ENCODE peak calls at places on chromosomes 13 and 19, in nine cellular contexts. J, R, G, X, K, U, C, B and P are unnamed samples.

GRCh38 chr19:10007811-10008211 is 2.5 kb downstream of the COL5A3 start:
- DNase-seq in R (peak), U (no peak), B (peak), X (no peak), C (no peak), J (no peak), G (no peak), K (peak), P (no peak)

GRCh38 chr13:37211542-37211941 is 106.1 kb upstream of the CSNK1A1L start:
- DNase-seq in G (no peak), K (no peak), R (no peak), X (no peak), U (no peak), J (no peak), B (no peak), C (no peak), P (no peak)

GRCh38 chr13:82480415-82480814 is 1401.9 kb downstream of the SLITRK1 start:
- DNase-seq in X (no peak), G (no peak), C (no peak), R (no peak), K (no peak), U (no peak), J (no peak), B (no peak), P (no peak)

GRCh38 chr19:43715776-43716175 is at the start of gene IRGC:
- DNase-seq in X (no peak), U (no peak), C (no peak), R (no peak), G (no peak), K (no peak), J (no peak), B (no peak), P (no peak)

GRCh38 chr13:31131470-31131961 is 30.2 kb downstream of the HSPH1 start:
- DNase-seq in B (no peak), X (no peak), J (no peak), G (no peak), C (no peak), R (no peak), K (no peak), U (no peak), P (peak)

GRCh38 chr19:45075215-45076028 is 856 bp downstream of the ZNF296 start:
- DNase-seq in G (no peak), X (peak), J (no peak), K (no peak), B (peak), C (peak), R (peak), U (peak), P (peak)

GRCh38 chr13:25977671-25978070 is 74.1 kb downstream of the SHISA2 start:
- DNase-seq in J (no peak), R (no peak), U (no peak), X (no peak), G (no peak), K (no peak), C (no peak), B (no peak), P (no peak)

GRCh38 chr13:113608246-113608635 is 23.7 kb downstream of the TFDP1 start:
- DNase-seq in X (no peak), K (no peak), U (no peak), J (no peak), R (no peak), B (no peak), G (no peak), C (no peak), P (no peak)

GRCh38 chr13:29131881-29132668 is 311.9 kb downstream of the MTUS2 start:
- DNase-seq in X (no peak), B (no peak), J (no peak), K (no peak), G (no peak), U (no peak), R (no peak), C (no peak), P (no peak)

DNA sequence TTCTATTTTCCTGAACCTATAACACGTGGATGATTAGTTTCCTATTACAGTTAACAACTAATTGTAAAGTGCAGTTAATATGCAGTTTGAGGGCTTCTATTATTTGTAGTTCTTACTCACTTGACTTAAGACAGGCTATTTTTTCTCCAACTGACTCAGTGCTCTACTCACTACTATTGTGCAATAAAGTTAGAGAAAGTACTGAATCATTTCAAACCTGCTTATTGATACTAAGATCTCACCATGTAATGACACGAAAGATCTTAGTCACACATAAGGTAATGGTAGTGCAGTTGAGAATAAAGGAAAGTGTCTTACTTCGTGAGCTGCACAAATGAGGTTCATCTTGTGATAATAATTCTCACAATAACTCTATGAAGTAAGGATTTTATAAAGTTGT is 22.8 kb upstream of the ITM2B start:
- DNase-seq in G (no peak), K (peak), C (peak), J (no peak), X (no peak), B (no peak), R (no peak), U (no peak), P (no peak)
- H3K27ac ChIP-seq in G (no peak), K (no peak), C (no peak), J (no peak), X (no peak), B (no peak), R (peak), U (no peak), P (no peak)

DNA sequence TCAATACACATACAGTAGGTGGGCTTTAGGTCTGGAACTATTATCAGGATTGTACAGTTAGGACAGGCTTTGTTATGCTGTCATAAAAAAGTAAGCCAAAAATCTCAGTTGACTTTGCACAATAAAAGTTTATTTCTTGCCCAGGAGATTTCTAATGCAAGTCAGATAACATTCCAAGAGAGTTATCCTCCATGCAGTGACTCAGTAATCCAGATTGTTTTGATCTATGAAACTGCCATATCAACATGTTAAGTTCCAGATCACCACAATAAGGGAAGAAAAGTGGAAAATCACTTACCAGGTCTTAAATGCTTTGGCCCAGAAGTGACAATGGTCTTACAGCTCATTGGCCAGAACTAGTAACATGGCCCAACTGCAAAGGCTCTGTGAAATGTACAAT is 636.2 kb upstream of the KLF12 start:
- DNase-seq in G (no peak), J (no peak), X (no peak), K (peak), B (no peak), U (no peak), R (no peak), C (peak), P (no peak)
- H3K27ac ChIP-seq in G (no peak), J (no peak), X (no peak), K (peak), B (no peak), U (no peak), R (no peak), C (no peak), P (no peak)

DNA sequence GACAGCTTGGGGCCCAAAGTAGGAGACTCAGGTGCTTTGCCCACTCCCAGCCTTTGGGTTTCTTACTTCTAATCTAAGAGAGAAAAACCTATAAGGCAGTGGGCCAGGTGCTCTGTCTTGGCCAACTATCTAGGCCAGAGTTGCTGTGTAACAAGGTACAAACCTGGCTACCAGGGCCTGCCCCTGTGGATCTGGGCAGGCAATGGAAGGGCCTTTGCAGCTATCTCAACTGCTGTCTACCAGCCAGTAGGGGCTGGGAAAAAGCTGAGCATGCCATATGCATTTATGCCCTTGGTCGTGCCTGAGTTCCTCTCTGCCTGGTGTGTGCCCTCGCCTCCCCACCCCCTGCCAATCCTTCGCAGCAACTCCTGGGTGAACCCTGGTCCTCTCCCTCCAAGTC is 16.7 kb upstream of the SERPINE3 start:
- DNase-seq in B (no peak), U (no peak), G (no peak), K (no peak), X (no peak), R (no peak), J (no peak), C (no peak), P (no peak)
- H3K27ac ChIP-seq in B (no peak), U (no peak), G (no peak), K (no peak), X (no peak), R (no peak), J (peak), C (no peak), P (no peak)

GRCh38 chr13:44833626-44834025 is 155.6 kb downstream of the NUFIP1 start:
- DNase-seq in K (no peak), J (no peak), B (no peak), X (no peak), C (no peak), R (no peak), G (no peak), U (no peak), P (no peak)
- H3K27ac ChIP-seq in K (no peak), J (no peak), B (no peak), X (no peak), C (no peak), R (no peak), G (no peak), U (no peak), P (no peak)

GRCh38 chr19:13086341-13086740 is 16.3 kb downstream of the LYL1 start:
- DNase-seq in B (no peak), C (no peak), J (no peak), R (no peak), G (no peak), K (no peak), X (no peak), U (no peak), P (no peak)
- H3K27ac ChIP-seq in B (peak), C (peak), J (peak), R (no peak), G (peak), K (no peak), X (no peak), U (peak), P (peak)

GRCh38 chr19:18506545-18506944 is 15.3 kb downstream of the ELL start:
- DNase-seq in C (no peak), B (no peak), J (no peak), X (no peak), R (no peak), U (no peak), K (no peak), G (no peak), P (no peak)

GRCh38 chr19:18507021-18507726 is 14.7 kb downstream of the ELL start:
- DNase-seq in C (no peak), K (no peak), B (peak), J (peak), R (peak), G (no peak), U (no peak), X (no peak), P (no peak)

GRCh38 chr19:18504886-18505610 is 16.8 kb downstream of the ELL start:
- DNase-seq in J (no peak), K (no peak), B (no peak), X (no peak), G (no peak), C (no peak), R (no peak), U (no peak), P (no peak)

GRCh38 chr19:18507727-18508440 is 14.0 kb downstream of the ELL start:
- DNase-seq in X (no peak), K (no peak), J (no peak), G (no peak), R (no peak), B (peak), C (no peak), U (no peak), P (no peak)

DNA sequence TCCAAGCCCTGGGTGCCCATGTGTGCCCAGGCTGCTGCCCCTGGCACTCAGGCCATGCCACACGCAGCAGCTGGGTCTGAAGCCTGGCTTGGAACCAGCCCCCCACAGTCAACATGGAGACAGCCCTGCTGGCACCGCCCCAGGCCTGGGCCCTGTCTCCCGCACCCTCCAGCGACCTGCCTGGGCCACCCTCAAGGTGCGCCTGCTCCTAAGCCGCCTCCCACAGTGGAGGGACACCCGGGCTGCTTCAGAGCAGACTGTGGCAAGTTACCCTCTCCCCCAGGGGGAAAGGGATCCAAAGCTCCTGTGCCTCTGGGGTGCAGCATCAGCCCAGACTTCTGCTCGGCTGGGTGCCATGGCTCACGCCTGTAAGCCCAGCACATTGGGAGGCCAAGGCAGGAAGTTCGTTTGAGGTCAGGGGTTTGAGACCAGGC is 15.8 kb downstream of the ELL start:
- DNase-seq in U (no peak), K (no peak), J (no peak), G (no peak), C (no peak), B (no peak), X (no peak), R (no peak), P (no peak)
- H3K27ac ChIP-seq in U (peak), K (no peak), J (peak), G (peak), C (peak), B (peak), X (no peak), R (peak), P (peak)

GRCh38 chr19:53977991-53978731 is 13.3 kb upstream of the CACNG6 start:
- DNase-seq in R (peak), J (peak), G (peak), C (peak), U (peak), K (peak), B (peak), X (peak), P (peak)
- H3K27ac ChIP-seq in R (peak), J (no peak), G (no peak), C (peak), U (no peak), K (no peak), B (no peak), X (no peak), P (no peak)

GRCh38 chr19:29964171-29964570 is 22.1 kb downstream of the URI1 start:
- DNase-seq in X (no peak), G (no peak), K (no peak), U (no peak), B (no peak), J (no peak), C (no peak), R (no peak), P (no peak)
- H3K27ac ChIP-seq in X (no peak), G (peak), K (no peak), U (no peak), B (no peak), J (no peak), C (no peak), R (no peak), P (peak)

GRCh38 chr19:16988661-16989060 is 37.9 kb downstream of the CPAMD8 start:
- DNase-seq in X (no peak), B (no peak), G (no peak), R (no peak), K (no peak), C (no peak), J (no peak), U (no peak), P (no peak)

GRCh38 chr19:16985403-16985802 is 41.2 kb downstream of the CPAMD8 start:
- DNase-seq in C (no peak), R (no peak), X (no peak), B (no peak), J (no peak), U (no peak), G (no peak), K (no peak), P (no peak)
- H3K27ac ChIP-seq in C (no peak), R (no peak), X (no peak), B (no peak), J (no peak), U (no peak), G (no peak), K (no peak), P (no peak)

DNA sequence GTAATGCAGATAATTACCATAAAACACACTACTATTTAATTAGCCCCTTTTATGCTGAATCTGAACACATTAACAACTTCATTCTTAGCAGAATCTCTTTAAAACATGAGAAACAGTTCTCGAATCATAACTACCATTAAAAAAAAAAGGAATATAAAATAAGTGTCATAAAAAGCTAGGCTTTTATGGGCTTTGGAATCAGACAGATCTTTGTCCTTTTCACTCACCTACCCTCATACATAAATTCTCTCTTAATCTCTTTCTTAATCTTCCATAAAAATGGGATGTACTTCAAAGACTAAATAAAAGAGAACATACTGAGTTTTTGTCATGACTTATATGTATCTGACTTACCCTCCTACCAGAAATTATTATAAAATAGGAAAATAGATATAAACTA is 961.4 kb upstream of the MIR17HG start:
- DNase-seq in G (no peak), J (no peak), R (no peak), U (no peak), C (no peak), X (no peak), K (no peak), B (no peak), P (no peak)
- H3K27ac ChIP-seq in G (no peak), J (no peak), R (no peak), U (no peak), C (no peak), X (no peak), K (no peak), B (no peak), P (no peak)